ENCODE peak calls at places on chromosomes 2 and 18, in ten cellular contexts. K is tibial artery; Z is neural progenitor cell; R is CD8-positive, alpha-beta memory T cell; M is cardiac muscle cell; G is ovary; H is Peyer's patch; E is adrenal gland; P is HL-60; N is endothelial cell of umbilical vein. C is an unnamed sample.

GRCh38 chr2:178891265-178891958 is 84.2 kb upstream of the TTN start:
- DNase-seq in K (no peak), Z (peak), R (peak), M (peak), G (peak), H (peak), E (peak), P (no peak), N (peak), C (no peak)

GRCh38 chr2:159564081-159564480 is 52.3 kb downstream of the BAZ2B start:
- DNase-seq in K (no peak), Z (no peak), R (no peak), M (peak), G (no peak), H (no peak), E (no peak), P (no peak), N (no peak), C (no peak)

GRCh38 chr2:23330214-23330613 is 54.8 kb upstream of the KLHL29 start:
- DNase-seq in K (no peak), Z (peak), R (no peak), M (peak), G (no peak), H (no peak), E (no peak), P (no peak), N (peak), C (no peak)

GRCh38 chr18:36035253-36035652 is 32.1 kb downstream of the RPRD1A start:
- DNase-seq in K (no peak), Z (no peak), R (no peak), M (no peak), G (no peak), H (no peak), E (no peak), P (no peak), N (peak), C (no peak)

GRCh38 chr2:55431982-55432627 is 12.4 kb upstream of the CCDC88A start:
- DNase-seq in K (no peak), Z (peak), R (no peak), M (no peak), G (no peak), H (no peak), E (no peak), P (no peak), N (peak), C (no peak)

GRCh38 chr2:155404433-155405002 is 706.0 kb downstream of the KCNJ3 start:
- DNase-seq in K (no peak), Z (no peak), R (no peak), M (no peak), G (no peak), H (no peak), E (no peak), P (no peak), N (peak), C (no peak)

GRCh38 chr18:75289762-75290161 is 79.2 kb downstream of the TSHZ1 start:
- DNase-seq in K (no peak), Z (no peak), R (no peak), M (no peak), G (no peak), H (no peak), E (no peak), P (no peak), N (no peak), C (no peak)

GRCh38 chr2:83113953-83114352 is 1345.1 kb downstream of the SUCLG1 start:
- DNase-seq in K (no peak), Z (no peak), R (no peak), M (no peak), G (no peak), H (no peak), E (no peak), P (no peak), N (no peak), C (no peak)

GRCh38 chr18:75678662-75679061 is 251.2 kb upstream of the SMIM21 start:
- DNase-seq in K (no peak), Z (no peak), R (no peak), M (no peak), G (no peak), H (no peak), E (no peak), P (no peak), N (no peak), C (no peak)

GRCh38 chr2:51256736-51257135 is 224.8 kb upstream of the NRXN1 start:
- DNase-seq in K (no peak), Z (no peak), R (no peak), M (no peak), G (no peak), H (no peak), E (no peak), P (no peak), N (no peak), C (peak)

GRCh38 chr2:38528008-38528442 is 74.7 kb downstream of the HNRNPLL start:
- DNase-seq in K (no peak), Z (peak), R (no peak), M (peak), G (peak), H (no peak), E (peak), P (no peak), N (peak), C (no peak)

GRCh38 chr2:8558096-8558495 is 123.8 kb upstream of the ID2 start:
- DNase-seq in K (peak), Z (no peak), R (no peak), M (no peak), G (no peak), H (no peak), E (no peak), P (no peak), N (no peak), C (no peak)

GRCh38 chr2:39737661-39738060 is 41.4 kb downstream of the THUMPD2 start:
- DNase-seq in K (peak), Z (peak), R (no peak), M (no peak), G (peak), H (no peak), E (no peak), P (no peak), N (no peak), C (no peak)

GRCh38 chr2:150588210-150588870 is 100.9 kb upstream of the RND3 start:
- DNase-seq in K (no peak), Z (no peak), R (no peak), M (no peak), G (no peak), H (no peak), E (no peak), P (no peak), N (no peak), C (no peak)

GRCh38 chr2:217218269-217219140 is 358.6 kb upstream of the TNP1 start:
- DNase-seq in K (no peak), Z (no peak), R (no peak), M (no peak), G (no peak), H (no peak), E (peak), P (peak), N (no peak), C (no peak)

GRCh38 chr18:48048251-48048650 is 117.8 kb upstream of the SMAD2 start:
- DNase-seq in K (peak), Z (no peak), R (no peak), M (no peak), G (no peak), H (no peak), E (no peak), P (no peak), N (no peak), C (no peak)

GRCh38 chr2:39234754-39235153 is 9.0 kb downstream of the CDKL4 start:
- DNase-seq in K (no peak), Z (no peak), R (no peak), M (no peak), G (no peak), H (no peak), E (no peak), P (no peak), N (no peak), C (peak)

GRCh38 chr2:160169401-160169918 is 30.6 kb downstream of the ITGB6 start:
- DNase-seq in K (no peak), Z (no peak), R (no peak), M (peak), G (no peak), H (no peak), E (no peak), P (no peak), N (no peak), C (no peak)

GRCh38 chr2:230691005-230691647 is 21.5 kb upstream of the CAB39 start:
- DNase-seq in K (no peak), Z (no peak), R (no peak), M (no peak), G (no peak), H (no peak), E (no peak), P (no peak), N (no peak), C (peak)

GRCh38 chr2:128769457-128770142 is 450.9 kb upstream of the HS6ST1 start:
- DNase-seq in K (no peak), Z (no peak), R (no peak), M (no peak), G (no peak), H (no peak), E (no peak), P (no peak), N (no peak), C (no peak)

GRCh38 chr18:65751145-65752085 is 603 bp downstream of the CDH7 start:
- DNase-seq in K (no peak), Z (peak), R (no peak), M (peak), G (no peak), H (no peak), E (no peak), P (no peak), N (no peak), C (no peak)

GRCh38 chr2:178994264-178994663 is 55.7 kb downstream of the CCDC141 start:
- DNase-seq in K (no peak), Z (no peak), R (no peak), M (no peak), G (no peak), H (no peak), E (no peak), P (no peak), N (no peak), C (no peak)

GRCh38 chr2:12087671-12088380 is 341.4 kb downstream of the LPIN1 start:
- DNase-seq in K (no peak), Z (no peak), R (no peak), M (no peak), G (no peak), H (no peak), E (no peak), P (no peak), N (no peak), C (peak)

GRCh38 chr2:233418761-233419625 is 64.7 kb downstream of the DGKD start:
- DNase-seq in K (peak), Z (no peak), R (peak), M (peak), G (no peak), H (peak), E (peak), P (no peak), N (peak), C (no peak)
- H3K27ac ChIP-seq in K (peak), Z (no peak), R (no peak), M (peak), G (no peak), H (peak), E (no peak), P (no peak), N (peak), C (no peak)

GRCh38 chr2:237921967-237922492 is 44.8 kb upstream of the UBE2F start:
- DNase-seq in K (peak), Z (no peak), R (no peak), M (no peak), G (no peak), H (no peak), E (no peak), P (no peak), N (no peak), C (no peak)

GRCh38 chr2:237923507-237924163 is 43.2 kb upstream of the UBE2F start:
- DNase-seq in K (peak), Z (peak), R (peak), M (peak), G (peak), H (peak), E (peak), P (peak), N (peak), C (no peak)

GRCh38 chr2:237920673-237921072 is 46.1 kb upstream of the UBE2F start:
- DNase-seq in K (peak), Z (no peak), R (no peak), M (no peak), G (no peak), H (no peak), E (no peak), P (no peak), N (no peak), C (no peak)

GRCh38 chr2:237924164-237924534 is 42.7 kb upstream of the UBE2F start:
- DNase-seq in K (peak), Z (no peak), R (no peak), M (no peak), G (no peak), H (no peak), E (no peak), P (no peak), N (no peak), C (no peak)

DNA sequence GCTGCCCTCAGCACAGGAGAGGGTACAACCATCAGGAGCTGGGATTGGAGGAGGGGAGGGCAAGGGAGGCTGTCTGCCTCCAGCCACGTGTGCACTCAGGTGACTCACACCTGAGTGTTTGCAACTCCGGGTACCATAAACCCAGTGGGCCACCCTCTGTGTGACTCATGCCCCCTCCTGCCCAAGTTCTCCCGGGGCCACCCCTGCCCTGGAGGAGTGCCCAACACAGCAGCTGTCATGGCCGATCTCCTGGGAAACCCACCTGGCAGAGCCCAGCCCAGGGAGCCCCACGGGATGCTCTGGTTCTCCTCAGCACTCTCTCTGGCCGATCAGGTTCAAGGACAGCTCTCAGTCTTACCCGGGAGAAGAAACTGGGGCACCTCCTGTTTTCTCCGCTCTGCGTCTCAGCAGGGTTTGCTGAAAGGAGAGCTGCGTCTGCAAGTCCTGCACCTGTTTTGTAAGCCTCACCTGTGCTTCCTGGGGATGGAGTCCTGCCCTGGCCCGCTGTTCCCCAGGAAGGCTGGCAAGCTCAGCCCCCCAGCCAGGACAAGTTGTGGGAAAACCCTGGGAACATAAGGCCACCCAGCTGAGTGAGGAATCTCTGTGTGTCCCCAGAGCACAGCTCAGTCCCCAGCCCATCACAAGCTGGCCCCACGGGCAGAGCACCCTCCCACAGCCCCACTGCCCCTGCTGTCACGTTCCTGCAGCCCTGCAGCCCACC is 44.0 kb upstream of the UBE2F start:
- DNase-seq in K (peak), Z (no peak), R (no peak), M (no peak), G (peak), H (no peak), E (no peak), P (no peak), N (no peak), C (peak)
- H3K27ac ChIP-seq in K (peak), Z (no peak), R (no peak), M (no peak), G (peak), H (peak), E (no peak), P (no peak), N (no peak), C (no peak)

GRCh38 chr2:168633200-168633599 is 169.2 kb upstream of the NOSTRIN start:
- DNase-seq in K (no peak), Z (no peak), R (no peak), M (no peak), G (no peak), H (no peak), E (no peak), P (no peak), N (no peak), C (no peak)
- H3K27ac ChIP-seq in K (peak), Z (no peak), R (no peak), M (peak), G (no peak), H (no peak), E (peak), P (peak), N (no peak), C (no peak)

DNA sequence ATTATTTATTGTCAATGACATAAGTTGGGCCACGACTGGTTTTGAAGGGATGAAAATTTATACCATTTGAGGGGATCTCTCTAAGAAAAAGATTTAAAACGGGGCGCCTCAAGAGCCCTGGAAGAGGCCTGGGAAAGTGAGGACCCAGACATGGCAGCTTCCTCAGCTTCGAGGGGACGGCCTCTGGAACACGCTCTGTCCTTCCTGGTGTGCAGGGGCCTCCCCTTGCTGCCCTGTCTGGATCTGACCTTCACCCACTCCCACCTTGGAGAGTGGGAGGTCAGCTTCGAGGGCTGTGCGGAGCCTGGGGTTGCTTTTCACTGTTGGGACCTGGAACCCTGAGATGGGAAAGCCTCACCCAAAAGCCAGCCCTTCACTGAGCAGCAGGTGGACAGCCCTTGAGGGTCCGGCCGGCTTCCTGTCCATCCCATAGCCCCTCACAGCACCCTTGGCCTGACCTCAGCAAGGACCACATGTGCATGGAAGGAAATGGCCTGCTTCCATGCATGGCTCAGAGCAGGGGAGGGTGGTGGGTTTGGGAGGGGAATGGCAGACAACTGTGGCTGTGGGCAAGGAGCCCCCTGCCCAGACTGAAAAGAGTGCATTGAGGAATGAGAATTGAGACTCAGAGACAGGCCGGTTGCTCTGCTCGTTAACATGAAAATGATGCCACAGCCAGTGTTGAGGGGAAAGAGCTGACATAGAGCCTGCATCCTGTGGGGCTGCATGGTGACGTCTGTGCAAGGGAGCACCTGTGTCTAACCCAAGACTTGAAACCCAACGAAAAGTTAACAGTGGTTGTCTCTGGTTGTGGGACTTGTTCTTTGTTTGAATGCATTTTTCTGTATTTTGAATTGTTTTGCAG is 16.3 kb downstream of the FBLN7 start:
- DNase-seq in K (peak), Z (no peak), R (no peak), M (no peak), G (no peak), H (peak), E (no peak), P (no peak), N (no peak), C (no peak)
- H3K27ac ChIP-seq in K (no peak), Z (no peak), R (no peak), M (no peak), G (no peak), H (peak), E (no peak), P (no peak), N (no peak), C (no peak)